ENCODE peak calls at places on chromosomes 16 and 17, in four cellular contexts. J, U, A and R are unnamed samples.

GRCh38 chr17:50482516-50482915 is 3.9 kb downstream of the RSAD1 start:
- DNase-seq in J (peak), U (peak), A (peak), R (peak)

GRCh38 chr17:73485130-73485529 is 159.1 kb downstream of the SDK2 start:
- DNase-seq in J (no peak), U (peak), A (no peak), R (no peak)

GRCh38 chr16:22849517-22849916 is 35.6 kb downstream of the HS3ST2 start:
- DNase-seq in J (no peak), U (no peak), A (no peak), R (no peak)

GRCh38 chr17:82449136-82449882 is 1.2 kb downstream of the CYBC1 start:
- DNase-seq in J (no peak), U (peak), A (no peak), R (peak)

GRCh38 chr17:38868095-38868967 is 1.5 kb upstream of the LASP1 start:
- DNase-seq in J (no peak), U (peak), A (no peak), R (no peak)

GRCh38 chr16:68756250-68757051 is 19.4 kb downstream of the CDH1 start:
- DNase-seq in J (no peak), U (peak), A (no peak), R (peak)

GRCh38 chr17:80416940-80417293 is 1.9 kb downstream of the ENDOV start:
- DNase-seq in J (no peak), U (no peak), A (no peak), R (no peak)

GRCh38 chr16:56301391-56301850 is 110.1 kb downstream of the GNAO1 start:
- DNase-seq in J (no peak), U (no peak), A (no peak), R (no peak)